ENCODE peak calls at places on chromosomes 16 and 17, in seven cellular contexts. One of them, this sample, is unnamed.

GRCh38 chr16:10741844-10742243 is 1.8 kb upstream of the NUBP1 start:
- DNase-seq in GM23248: no peak
- DNase-seq in T-helper 1 cell: no peak
- DNase-seq in SK-N-DZ: no peak
- DNase-seq in AG08396: no peak
- DNase-seq in activated CD4-positive, alpha-beta T cell treated with anti-CD3 and anti-CD28 coated beads, Interleukin-2, amount 10 ng/mL, durations not matched to agents 7 days and 5 days: no peak
- DNase-seq in heart right ventricle: peak
- DNase-seq in this sample: no peak

GRCh38 chr17:15143524-15143923 is 121.6 kb downstream of the PMP22 start:
- DNase-seq in T-helper 1 cell: no peak
- DNase-seq in activated CD4-positive, alpha-beta T cell treated with anti-CD3 and anti-CD28 coated beads, Interleukin-2, amount 10 ng/mL, durations not matched to agents 7 days and 5 days: no peak
- DNase-seq in GM23248: no peak
- DNase-seq in AG08396: no peak
- DNase-seq in heart right ventricle: no peak
- DNase-seq in SK-N-DZ: no peak
- DNase-seq in this sample: no peak

GRCh38 chr17:29292992-29293889 is 707 bp downstream of the NUFIP2 start:
- DNase-seq in AG08396: peak
- DNase-seq in activated CD4-positive, alpha-beta T cell treated with anti-CD3 and anti-CD28 coated beads, Interleukin-2, amount 10 ng/mL, durations not matched to agents 7 days and 5 days: peak
- DNase-seq in T-helper 1 cell: peak
- DNase-seq in heart right ventricle: peak
- DNase-seq in SK-N-DZ: peak
- DNase-seq in GM23248: peak
- DNase-seq in this sample: peak

GRCh38 chr16:70715860-70716357 is 30.1 kb upstream of the MTSS2 start:
- DNase-seq in activated CD4-positive, alpha-beta T cell treated with anti-CD3 and anti-CD28 coated beads, Interleukin-2, amount 10 ng/mL, durations not matched to agents 7 days and 5 days: no peak
- DNase-seq in AG08396: no peak
- DNase-seq in T-helper 1 cell: no peak
- DNase-seq in GM23248: peak
- DNase-seq in SK-N-DZ: no peak
- DNase-seq in heart right ventricle: no peak
- DNase-seq in this sample: no peak

GRCh38 chr16:88588148-88588547 is 17.9 kb downstream of the ZC3H18 start:
- DNase-seq in activated CD4-positive, alpha-beta T cell treated with anti-CD3 and anti-CD28 coated beads, Interleukin-2, amount 10 ng/mL, durations not matched to agents 7 days and 5 days: no peak
- DNase-seq in AG08396: no peak
- DNase-seq in GM23248: no peak
- DNase-seq in heart right ventricle: no peak
- DNase-seq in T-helper 1 cell: no peak
- DNase-seq in SK-N-DZ: no peak
- DNase-seq in this sample: no peak

GRCh38 chr17:55038291-55038690 is 69.7 kb downstream of the STXBP4 start:
- DNase-seq in AG08396: no peak
- DNase-seq in activated CD4-positive, alpha-beta T cell treated with anti-CD3 and anti-CD28 coated beads, Interleukin-2, amount 10 ng/mL, durations not matched to agents 7 days and 5 days: no peak
- DNase-seq in T-helper 1 cell: no peak
- DNase-seq in SK-N-DZ: no peak
- DNase-seq in GM23248: peak
- DNase-seq in heart right ventricle: no peak
- DNase-seq in this sample: no peak

GRCh38 chr17:73455050-73455687 is 143.4 kb upstream of the CDC42EP4 start:
- DNase-seq in T-helper 1 cell: no peak
- DNase-seq in GM23248: no peak
- DNase-seq in heart right ventricle: no peak
- DNase-seq in AG08396: no peak
- DNase-seq in SK-N-DZ: no peak
- DNase-seq in activated CD4-positive, alpha-beta T cell treated with anti-CD3 and anti-CD28 coated beads, Interleukin-2, amount 10 ng/mL, durations not matched to agents 7 days and 5 days: no peak
- DNase-seq in this sample: no peak

GRCh38 chr17:60303406-60304099 is 88.4 kb downstream of the USP32 start:
- DNase-seq in heart right ventricle: no peak
- DNase-seq in T-helper 1 cell: no peak
- DNase-seq in activated CD4-positive, alpha-beta T cell treated with anti-CD3 and anti-CD28 coated beads, Interleukin-2, amount 10 ng/mL, durations not matched to agents 7 days and 5 days: no peak
- DNase-seq in GM23248: no peak
- DNase-seq in AG08396: no peak
- DNase-seq in SK-N-DZ: no peak
- DNase-seq in this sample: no peak

GRCh38 chr16:12260647-12261262 is 284.2 kb downstream of the SNX29 start:
- DNase-seq in T-helper 1 cell: no peak
- DNase-seq in GM23248: no peak
- DNase-seq in heart right ventricle: no peak
- DNase-seq in SK-N-DZ: peak
- DNase-seq in AG08396: peak
- DNase-seq in activated CD4-positive, alpha-beta T cell treated with anti-CD3 and anti-CD28 coated beads, Interleukin-2, amount 10 ng/mL, durations not matched to agents 7 days and 5 days: no peak
- DNase-seq in this sample: peak

GRCh38 chr16:76583466-76583865 is 306.3 kb downstream of the CNTNAP4 start:
- DNase-seq in AG08396: no peak
- DNase-seq in SK-N-DZ: peak
- DNase-seq in GM23248: peak
- DNase-seq in T-helper 1 cell: no peak
- DNase-seq in heart right ventricle: peak
- DNase-seq in activated CD4-positive, alpha-beta T cell treated with anti-CD3 and anti-CD28 coated beads, Interleukin-2, amount 10 ng/mL, durations not matched to agents 7 days and 5 days: no peak
- DNase-seq in this sample: no peak

GRCh38 chr16:11329080-11329491 is 16.2 kb upstream of the RMI2 start:
- DNase-seq in GM23248: peak
- DNase-seq in SK-N-DZ: no peak
- DNase-seq in T-helper 1 cell: no peak
- DNase-seq in AG08396: peak
- DNase-seq in activated CD4-positive, alpha-beta T cell treated with anti-CD3 and anti-CD28 coated beads, Interleukin-2, amount 10 ng/mL, durations not matched to agents 7 days and 5 days: no peak
- DNase-seq in heart right ventricle: no peak
- DNase-seq in this sample: no peak

GRCh38 chr17:63433746-63434591 is 12.1 kb downstream of the CYB561 start:
- DNase-seq in AG08396: peak
- DNase-seq in T-helper 1 cell: no peak
- DNase-seq in heart right ventricle: peak
- DNase-seq in GM23248: peak
- DNase-seq in activated CD4-positive, alpha-beta T cell treated with anti-CD3 and anti-CD28 coated beads, Interleukin-2, amount 10 ng/mL, durations not matched to agents 7 days and 5 days: no peak
- DNase-seq in SK-N-DZ: peak
- DNase-seq in this sample: no peak

GRCh38 chr17:49390548-49391324 is 23.9 kb downstream of the PHB1 start:
- DNase-seq in GM23248: no peak
- DNase-seq in heart right ventricle: no peak
- DNase-seq in AG08396: no peak
- DNase-seq in SK-N-DZ: no peak
- DNase-seq in T-helper 1 cell: no peak
- DNase-seq in activated CD4-positive, alpha-beta T cell treated with anti-CD3 and anti-CD28 coated beads, Interleukin-2, amount 10 ng/mL, durations not matched to agents 7 days and 5 days: no peak
- DNase-seq in this sample: no peak

GRCh38 chr16:88287219-88287618 is 95.5 kb upstream of the ZNF469 start:
- DNase-seq in GM23248: no peak
- DNase-seq in SK-N-DZ: no peak
- DNase-seq in activated CD4-positive, alpha-beta T cell treated with anti-CD3 and anti-CD28 coated beads, Interleukin-2, amount 10 ng/mL, durations not matched to agents 7 days and 5 days: no peak
- DNase-seq in T-helper 1 cell: no peak
- DNase-seq in heart right ventricle: no peak
- DNase-seq in AG08396: no peak
- DNase-seq in this sample: no peak

GRCh38 chr16:5176505-5176904 is 78.9 kb upstream of the EEF2KMT start:
- DNase-seq in AG08396: no peak
- DNase-seq in T-helper 1 cell: no peak
- DNase-seq in activated CD4-positive, alpha-beta T cell treated with anti-CD3 and anti-CD28 coated beads, Interleukin-2, amount 10 ng/mL, durations not matched to agents 7 days and 5 days: no peak
- DNase-seq in GM23248: no peak
- DNase-seq in SK-N-DZ: no peak
- DNase-seq in heart right ventricle: no peak
- DNase-seq in this sample: no peak

GRCh38 chr16:53482123-53482522 is 20.9 kb downstream of the AKTIP start:
- DNase-seq in GM23248: peak
- DNase-seq in SK-N-DZ: no peak
- DNase-seq in heart right ventricle: no peak
- DNase-seq in activated CD4-positive, alpha-beta T cell treated with anti-CD3 and anti-CD28 coated beads, Interleukin-2, amount 10 ng/mL, durations not matched to agents 7 days and 5 days: no peak
- DNase-seq in T-helper 1 cell: no peak
- DNase-seq in AG08396: no peak
- DNase-seq in this sample: no peak

GRCh38 chr17:52524238-52524637 is 365.7 kb upstream of the CA10 start:
- DNase-seq in activated CD4-positive, alpha-beta T cell treated with anti-CD3 and anti-CD28 coated beads, Interleukin-2, amount 10 ng/mL, durations not matched to agents 7 days and 5 days: no peak
- DNase-seq in T-helper 1 cell: no peak
- DNase-seq in heart right ventricle: no peak
- DNase-seq in SK-N-DZ: no peak
- DNase-seq in GM23248: no peak
- DNase-seq in AG08396: no peak
- DNase-seq in this sample: no peak

GRCh38 chr17:17497065-17497844 is 1.1 kb upstream of the RASD1 start:
- DNase-seq in heart right ventricle: no peak
- DNase-seq in GM23248: peak
- DNase-seq in SK-N-DZ: no peak
- DNase-seq in T-helper 1 cell: no peak
- DNase-seq in activated CD4-positive, alpha-beta T cell treated with anti-CD3 and anti-CD28 coated beads, Interleukin-2, amount 10 ng/mL, durations not matched to agents 7 days and 5 days: no peak
- DNase-seq in AG08396: no peak
- DNase-seq in this sample: peak

GRCh38 chr16:56257260-56257659 is 66.0 kb downstream of the GNAO1 start:
- DNase-seq in activated CD4-positive, alpha-beta T cell treated with anti-CD3 and anti-CD28 coated beads, Interleukin-2, amount 10 ng/mL, durations not matched to agents 7 days and 5 days: no peak
- DNase-seq in AG08396: no peak
- DNase-seq in heart right ventricle: peak
- DNase-seq in T-helper 1 cell: no peak
- DNase-seq in GM23248: no peak
- DNase-seq in SK-N-DZ: no peak
- DNase-seq in this sample: no peak

GRCh38 chr16:62638964-62639861 is 603.0 kb upstream of the CDH8 start:
- DNase-seq in heart right ventricle: no peak
- DNase-seq in T-helper 1 cell: no peak
- DNase-seq in GM23248: peak
- DNase-seq in activated CD4-positive, alpha-beta T cell treated with anti-CD3 and anti-CD28 coated beads, Interleukin-2, amount 10 ng/mL, durations not matched to agents 7 days and 5 days: no peak
- DNase-seq in AG08396: no peak
- DNase-seq in SK-N-DZ: no peak
- DNase-seq in this sample: no peak

GRCh38 chr16:15961060-15961511 is 11.7 kb downstream of the ABCC1 start:
- DNase-seq in T-helper 1 cell: peak
- DNase-seq in AG08396: no peak
- DNase-seq in activated CD4-positive, alpha-beta T cell treated with anti-CD3 and anti-CD28 coated beads, Interleukin-2, amount 10 ng/mL, durations not matched to agents 7 days and 5 days: peak
- DNase-seq in GM23248: no peak
- DNase-seq in heart right ventricle: no peak
- DNase-seq in SK-N-DZ: no peak
- DNase-seq in this sample: no peak

GRCh38 chr16:57781741-57782606 is 20.3 kb downstream of the KIFC3 start:
- DNase-seq in SK-N-DZ: no peak
- DNase-seq in GM23248: peak
- DNase-seq in activated CD4-positive, alpha-beta T cell treated with anti-CD3 and anti-CD28 coated beads, Interleukin-2, amount 10 ng/mL, durations not matched to agents 7 days and 5 days: no peak
- DNase-seq in T-helper 1 cell: no peak
- DNase-seq in heart right ventricle: no peak
- DNase-seq in AG08396: no peak
- DNase-seq in this sample: no peak

GRCh38 chr17:72394531-72394930 is 273.7 kb downstream of the SOX9 start:
- DNase-seq in heart right ventricle: no peak
- DNase-seq in activated CD4-positive, alpha-beta T cell treated with anti-CD3 and anti-CD28 coated beads, Interleukin-2, amount 10 ng/mL, durations not matched to agents 7 days and 5 days: no peak
- DNase-seq in SK-N-DZ: no peak
- DNase-seq in T-helper 1 cell: no peak
- DNase-seq in AG08396: no peak
- DNase-seq in GM23248: no peak
- DNase-seq in this sample: no peak

GRCh38 chr17:70138309-70138865 is 30.9 kb upstream of the KCNJ2 start:
- DNase-seq in SK-N-DZ: no peak
- DNase-seq in heart right ventricle: no peak
- DNase-seq in GM23248: peak
- DNase-seq in AG08396: peak
- DNase-seq in T-helper 1 cell: no peak
- DNase-seq in activated CD4-positive, alpha-beta T cell treated with anti-CD3 and anti-CD28 coated beads, Interleukin-2, amount 10 ng/mL, durations not matched to agents 7 days and 5 days: no peak
- DNase-seq in this sample: no peak

GRCh38 chr17:1413281-1413791 is 13.3 kb upstream of the YWHAE start:
- DNase-seq in T-helper 1 cell: no peak
- DNase-seq in heart right ventricle: peak
- DNase-seq in SK-N-DZ: peak
- DNase-seq in AG08396: peak
- DNase-seq in GM23248: peak
- DNase-seq in activated CD4-positive, alpha-beta T cell treated with anti-CD3 and anti-CD28 coated beads, Interleukin-2, amount 10 ng/mL, durations not matched to agents 7 days and 5 days: no peak
- DNase-seq in this sample: peak

GRCh38 chr17:75103601-75104554 is 5.9 kb upstream of the ARMC7 start:
- DNase-seq in T-helper 1 cell: no peak
- DNase-seq in activated CD4-positive, alpha-beta T cell treated with anti-CD3 and anti-CD28 coated beads, Interleukin-2, amount 10 ng/mL, durations not matched to agents 7 days and 5 days: no peak
- DNase-seq in AG08396: no peak
- DNase-seq in heart right ventricle: no peak
- DNase-seq in GM23248: no peak
- DNase-seq in SK-N-DZ: no peak
- DNase-seq in this sample: no peak